ENCODE peak calls at places on chromosomes 16 and 17, in six cellular contexts. Z is H1, V is GM12878, O is K562, G is GM12891, R is HepG2. Q is an unnamed sample.

GRCh38 chr16:60902114-60902513 is 1134.1 kb downstream of the CDH8 start:
- DNase-seq in Z (no peak), V (no peak), O (no peak), G (no peak), R (no peak), Q (no peak)

GRCh38 chr17:73043686-73044581 is 48.6 kb downstream of the SLC39A11 start:
- DNase-seq in Z (no peak), V (no peak), O (no peak), G (no peak), R (no peak), Q (no peak)

GRCh38 chr17:31190351-31190750 is 95.6 kb downstream of the NF1 start:
- DNase-seq in Z (no peak), V (no peak), O (no peak), G (no peak), R (no peak), Q (no peak)

GRCh38 chr16:3645504-3646347 is 8.8 kb upstream of the DNASE1 start:
- DNase-seq in Z (peak; percentile 70), V (no peak), O (peak; percentile 20), G (no peak), R (no peak), Q (no peak)

GRCh38 chr16:67259705-67260104 is 10.9 kb downstream of the SLC9A5 start:
- DNase-seq in Z (no peak), V (no peak), O (no peak), G (no peak), R (no peak), Q (no peak)

GRCh38 chr16:81618661-81619060 is 160.4 kb upstream of the PLCG2 start:
- DNase-seq in Z (no peak), V (no peak), O (no peak), G (no peak), R (no peak), Q (no peak)

GRCh38 chr16:89017543-89017942 is 40.5 kb upstream of the CBFA2T3 start:
- DNase-seq in Z (no peak), V (no peak), O (no peak), G (no peak), R (no peak), Q (no peak)

GRCh38 chr16:17658881-17659280 is 188.1 kb upstream of the XYLT1 start:
- DNase-seq in Z (no peak), V (no peak), O (no peak), G (no peak), R (no peak), Q (no peak)

GRCh38 chr16:22018559-22018958 is 10.6 kb downstream of the MOSMO start:
- DNase-seq in Z (no peak), V (no peak), O (no peak), G (no peak), R (no peak), Q (no peak)

GRCh38 chr17:20234266-20234665 is 225.1 kb downstream of the SPECC1 start:
- DNase-seq in Z (no peak), V (no peak), O (no peak), G (no peak), R (no peak), Q (no peak)

GRCh38 chr17:45257115-45257514 is 4.8 kb downstream of the SPATA32 start:
- DNase-seq in Z (no peak), V (no peak), O (no peak), G (no peak), R (no peak), Q (no peak)

GRCh38 chr17:36807496-36808180 is 129.6 kb upstream of the LHX1 start:
- DNase-seq in Z (peak; percentile 80), V (no peak), O (no peak), G (no peak), R (no peak), Q (no peak)

GRCh38 chr16:79528281-79528680 is 72.3 kb downstream of the MAF start:
- DNase-seq in Z (no peak), V (no peak), O (no peak), G (no peak), R (no peak), Q (no peak)

GRCh38 chr17:81458628-81459027 is 54.0 kb downstream of the ACTG1 start:
- DNase-seq in Z (no peak), V (no peak), O (no peak), G (no peak), R (no peak), Q (no peak)

GRCh38 chr17:55889271-55889670 is 138.4 kb downstream of the PCTP start:
- DNase-seq in Z (no peak), V (no peak), O (no peak), G (no peak), R (no peak), Q (no peak)

GRCh38 chr17:78731904-78732303 is 50.2 kb downstream of the CYTH1 start:
- DNase-seq in Z (no peak), V (no peak), O (no peak), G (no peak), R (no peak), Q (no peak)

GRCh38 chr16:89300311-89300975 is 82.9 kb downstream of the ZNF778 start:
- DNase-seq in Z (no peak), V (no peak), O (no peak), G (no peak), R (no peak), Q (no peak)

GRCh38 chr17:4482338-4483011 is 16.2 kb upstream of the SPNS2 start:
- DNase-seq in Z (no peak), V (no peak), O (no peak), G (no peak), R (no peak), Q (no peak)

GRCh38 chr16:67086829-67087228 is 22.9 kb upstream of the PHAF1 start:
- DNase-seq in Z (no peak), V (no peak), O (no peak), G (no peak), R (no peak), Q (no peak)

GRCh38 chr17:2064511-2064910 is 9.6 kb downstream of the HIC1 start:
- DNase-seq in Z (no peak), V (no peak), O (no peak), G (no peak), R (no peak), Q (no peak)

DNA sequence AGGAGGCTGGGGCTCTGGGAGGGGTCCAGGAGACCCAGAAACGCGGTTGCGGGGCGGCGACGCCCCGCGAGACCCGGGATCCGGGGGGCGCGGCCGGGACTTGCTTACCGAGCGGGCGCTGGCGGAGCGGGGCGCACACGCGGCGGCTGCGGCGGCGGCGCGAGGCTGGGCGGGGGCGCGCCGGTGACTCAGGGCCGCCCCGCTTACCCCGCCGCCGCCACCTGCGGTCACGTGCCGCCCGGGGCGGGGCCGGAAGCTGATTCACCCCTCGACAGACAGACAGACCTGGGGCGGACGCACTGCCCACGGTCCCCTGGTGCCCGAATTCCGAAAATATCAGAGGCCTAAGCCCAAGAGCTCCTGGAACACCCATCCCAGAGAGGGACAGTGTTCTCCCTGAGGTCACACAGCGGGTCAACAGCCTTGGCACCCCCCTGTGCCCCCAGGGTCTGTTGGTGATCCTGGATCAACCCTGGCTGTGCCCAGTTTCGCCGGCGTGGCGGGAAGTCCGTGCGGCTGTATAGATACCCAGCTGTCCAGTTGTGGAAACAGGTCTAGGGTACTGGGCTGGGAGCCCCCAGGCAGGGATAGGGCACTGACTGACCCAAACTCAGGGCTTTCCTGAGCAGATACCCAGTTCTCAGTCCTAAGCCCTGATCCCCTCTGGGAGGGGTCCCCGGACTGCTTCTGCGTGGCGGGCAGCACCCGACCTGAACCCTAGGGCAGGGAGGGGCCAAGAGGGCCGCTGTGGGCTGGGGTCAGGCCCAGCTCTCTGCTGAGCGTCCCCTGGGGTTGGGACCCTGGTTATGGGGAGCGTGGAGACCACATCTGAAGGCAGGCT is at the start of gene FAM83G:
- DNase-seq in Z (peak; percentile 85), V (peak; percentile 19), O (peak; percentile 84), G (peak; percentile 93), R (peak; percentile 69), Q (peak; percentile 87)
- TF ChIP-seq POLR2A in Z (no peak), V (peak; percentile 65), O (peak; percentile 65), G (peak; percentile 15), R (peak; percentile 5), Q (peak; percentile 60)

GRCh38 chr16:56294599-56294998 is 103.3 kb downstream of the GNAO1 start:
- DNase-seq in Z (no peak), V (no peak), O (no peak), G (no peak), R (no peak), Q (no peak)
- TF ChIP-seq TAF1 in Z (no peak), V (no peak), O (no peak), G (no peak), R (no peak), Q (no peak)

GRCh38 chr17:75514299-75515228 is 773 bp downstream of the CASKIN2 start:
- DNase-seq in Z (peak; percentile 64), V (no peak), O (no peak), G (no peak), R (no peak), Q (no peak)
- TF ChIP-seq POLR2A in Z (no peak), V (no peak), O (no peak), G (no peak), R (no peak), Q (no peak)

GRCh38 chr16:12545792-12546342 is 257.8 kb downstream of the CPPED1 start:
- DNase-seq in Z (no peak), V (peak; percentile 57), O (no peak), G (no peak), R (no peak), Q (no peak)

GRCh38 chr16:12545292-12545610 is 258.4 kb downstream of the CPPED1 start:
- DNase-seq in Z (no peak), V (no peak), O (no peak), G (no peak), R (peak; percentile 78), Q (no peak)

GRCh38 chr16:12546918-12547607 is 256.6 kb downstream of the CPPED1 start:
- DNase-seq in Z (no peak), V (peak; percentile 89), O (no peak), G (no peak), R (no peak), Q (peak; percentile 47)

GRCh38 chr16:12548270-12548983 is 255.3 kb downstream of the CPPED1 start:
- DNase-seq in Z (no peak), V (peak; percentile 44), O (no peak), G (no peak), R (no peak), Q (no peak)

GRCh38 chr16:12547608-12547922 is 256.1 kb downstream of the CPPED1 start:
- DNase-seq in Z (no peak), V (no peak), O (no peak), G (no peak), R (no peak), Q (no peak)
- TF ChIP-seq TAF1 in Z (no peak), V (no peak), O (no peak), G (no peak), R (no peak), Q (no peak)